ENCODE peak calls at places on chromosomes 11 and 22, in eight cellular contexts. T is astrocyte of the spinal cord, A is AG04450, W is upper lobe of right lung, X is OCI-LY7, B is neural crest cell, F is lower leg skin, U is foreskin keratinocyte. E is an unnamed sample.

GRCh38 chr11:114296190-114296978 is at the start of gene NNMT:
- DNase-seq in T (peak; percentile 99), A (peak; percentile 92), W (peak; percentile 80), X (no peak), B (no peak), F (peak; percentile 74), U (no peak), E (no peak)

GRCh38 chr11:89463381-89463780 is 27.8 kb downstream of the NOX4 start:
- DNase-seq in T (no peak), A (no peak), W (no peak), X (no peak), B (no peak), F (no peak), U (no peak), E (no peak)

GRCh38 chr22:23012081-23012622 is 58.2 kb upstream of the GNAZ start:
- DNase-seq in T (no peak), A (no peak), W (no peak), X (no peak), B (no peak), F (no peak), U (no peak), E (peak; percentile 50)

GRCh38 chr11:118659956-118660645 is 19.3 kb downstream of the TREH start:
- DNase-seq in T (no peak), A (no peak), W (no peak), X (no peak), B (no peak), F (no peak), U (no peak), E (no peak)

GRCh38 chr11:114880458-114880857 is 202.1 kb downstream of the NXPE2 start:
- DNase-seq in T (no peak), A (no peak), W (no peak), X (no peak), B (no peak), F (no peak), U (no peak), E (no peak)

GRCh38 chr11:108973402-108974119 is 308.7 kb downstream of the DDX10 start:
- DNase-seq in T (peak; percentile 83), A (peak; percentile 39), W (no peak), X (no peak), B (no peak), F (no peak), U (peak; percentile 63), E (no peak)

GRCh38 chr22:17486313-17486712 is 77.0 kb upstream of the SLC25A18 start:
- DNase-seq in T (no peak), A (no peak), W (no peak), X (no peak), B (no peak), F (no peak), U (no peak), E (no peak)

GRCh38 chr11:126592496-126593410 is 237.3 kb downstream of the ST3GAL4 start:
- DNase-seq in T (no peak), A (no peak), W (no peak), X (no peak), B (no peak), F (no peak), U (no peak), E (no peak)

GRCh38 chr11:64287676-64288352 is 2.2 kb downstream of the GPR137 start:
- DNase-seq in T (no peak), A (no peak), W (no peak), X (no peak), B (no peak), F (no peak), U (no peak), E (no peak)

DNA sequence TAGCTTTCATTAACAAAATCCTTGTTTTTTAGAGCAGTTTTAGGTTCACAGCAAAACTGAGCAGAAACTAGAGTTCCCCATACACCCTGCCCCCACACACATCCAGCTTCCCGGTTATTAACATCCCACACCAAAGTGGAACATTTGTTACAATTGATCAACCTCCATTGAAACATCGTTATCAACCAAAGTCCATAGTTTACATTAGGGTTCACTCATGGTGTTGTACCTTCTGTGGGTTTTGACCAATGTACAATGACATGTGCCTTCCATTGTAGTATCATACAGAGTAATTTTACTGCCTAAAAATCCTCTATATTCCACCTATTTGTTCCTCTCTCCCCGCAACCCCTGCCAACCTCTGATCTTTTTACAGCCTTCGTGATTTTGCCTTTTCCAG is 28.5 kb downstream of the PRDM11 start:
- DNase-seq in T (no peak), A (no peak), W (no peak), X (no peak), B (no peak), F (no peak), U (no peak), E (no peak)
- TF ChIP-seq CTCF in T (no peak), A (no peak), W (no peak), X (no peak), B (no peak), F (no peak), U (no peak), E (no peak)

GRCh38 chr11:8768625-8769333 is 86.2 kb downstream of the RPL27A start:
- DNase-seq in T (peak; percentile 69), A (no peak), W (no peak), X (no peak), B (no peak), F (no peak), U (no peak), E (no peak)
- TF ChIP-seq CTCF in T (peak; percentile 37), A (peak; percentile 28), W (peak; percentile 9), X (no peak), B (no peak), F (no peak), U (peak; percentile 59), E (no peak)

DNA sequence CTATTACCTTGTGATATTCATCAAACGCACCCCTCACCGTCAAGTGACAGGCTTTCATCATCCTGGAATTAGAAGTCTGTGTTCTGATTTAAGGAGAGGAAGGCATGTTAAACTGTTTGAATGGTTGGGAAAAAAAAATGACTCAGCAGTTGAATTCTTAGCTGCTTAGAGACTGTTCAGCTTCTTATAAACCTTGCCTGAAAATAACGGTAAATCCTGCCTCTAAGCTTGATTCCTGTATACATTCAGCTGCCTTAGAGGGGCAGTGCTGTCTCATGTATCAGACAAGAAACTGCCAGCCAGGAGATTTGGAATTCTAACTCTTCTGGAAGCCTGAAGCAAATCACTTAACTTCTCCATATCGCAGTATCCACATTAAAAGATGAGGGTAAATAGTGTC is 437.4 kb downstream of the JRKL start:
- DNase-seq in T (peak; percentile 22), A (no peak), W (no peak), X (no peak), B (no peak), F (no peak), U (no peak), E (no peak)
- TF ChIP-seq CTCF in T (no peak), A (no peak), W (peak; percentile 12), X (no peak), B (peak; percentile 26), F (no peak), U (peak; percentile 47), E (no peak)

GRCh38 chr22:25777870-25778269 is 35.9 kb downstream of the MYO18B start:
- DNase-seq in T (peak; percentile 28), A (no peak), W (no peak), X (peak; percentile 48), B (peak; percentile 14), F (no peak), U (no peak), E (peak; percentile 66)

GRCh38 chr22:25777411-25777810 is 35.4 kb downstream of the MYO18B start:
- DNase-seq in T (no peak), A (no peak), W (no peak), X (no peak), B (no peak), F (no peak), U (no peak), E (no peak)

GRCh38 chr22:25772288-25772687 is 30.3 kb downstream of the MYO18B start:
- DNase-seq in T (no peak), A (no peak), W (no peak), X (no peak), B (no peak), F (no peak), U (no peak), E (no peak)

GRCh38 chr22:25775501-25775900 is 33.5 kb downstream of the MYO18B start:
- DNase-seq in T (peak; percentile 20), A (no peak), W (no peak), X (no peak), B (peak; percentile 45), F (no peak), U (no peak), E (no peak)

DNA sequence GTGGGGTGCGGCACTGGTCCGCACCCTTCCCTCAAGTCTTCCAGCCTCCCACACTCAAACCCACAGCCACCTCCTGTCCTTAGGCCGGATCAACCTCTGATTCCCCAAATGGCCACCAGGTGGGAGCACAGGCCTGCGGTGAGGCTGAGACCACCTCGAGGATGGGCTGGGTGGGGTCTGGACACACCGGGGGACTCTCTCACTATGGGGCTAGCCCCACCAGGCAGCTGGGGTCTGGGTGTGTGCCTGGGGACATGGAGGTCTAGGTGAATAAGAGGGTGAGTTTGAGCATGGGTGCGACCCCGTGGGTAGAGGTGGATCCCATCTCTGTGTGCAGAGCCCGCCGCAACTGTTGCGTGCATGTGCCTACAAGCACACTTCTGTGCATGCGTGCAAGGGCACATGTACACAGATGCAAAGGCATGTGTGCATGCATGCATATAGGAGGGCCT is 32.6 kb downstream of the MYO18B start:
- DNase-seq in T (no peak), A (no peak), W (no peak), X (peak; percentile 22), B (peak; percentile 61), F (no peak), U (no peak), E (peak; percentile 59)
- TF ChIP-seq CTCF in T (peak; percentile 57), A (peak; percentile 34), W (no peak), X (peak; percentile 72), B (peak; percentile 69), F (no peak), U (peak; percentile 70), E (peak; percentile 28)

GRCh38 chr22:28597665-28598064 is 82.0 kb downstream of the TTC28 start:
- DNase-seq in T (no peak), A (no peak), W (no peak), X (no peak), B (no peak), F (no peak), U (no peak), E (no peak)

GRCh38 chr22:28601915-28602314 is 77.7 kb downstream of the TTC28 start:
- DNase-seq in T (no peak), A (no peak), W (no peak), X (no peak), B (no peak), F (no peak), U (no peak), E (no peak)

GRCh38 chr22:28599693-28600092 is 79.9 kb downstream of the TTC28 start:
- DNase-seq in T (no peak), A (no peak), W (no peak), X (no peak), B (no peak), F (no peak), U (no peak), E (no peak)

GRCh38 chr22:28604961-28605360 is 74.7 kb downstream of the TTC28 start:
- DNase-seq in T (peak; percentile 52), A (no peak), W (no peak), X (no peak), B (no peak), F (no peak), U (no peak), E (no peak)

GRCh38 chr22:28600546-28601143 is 79.0 kb downstream of the TTC28 start:
- DNase-seq in T (peak; percentile 76), A (peak; percentile 30), W (no peak), X (peak; percentile 72), B (no peak), F (no peak), U (no peak), E (peak; percentile 43)
- TF ChIP-seq CTCF in T (peak; percentile 14), A (peak; percentile 44), W (peak; percentile 61), X (peak; percentile 91), B (peak; percentile 81), F (no peak), U (peak; percentile 73), E (no peak)